ENCODE peak calls at places on chromosomes 12 and 14, in six cellular contexts. N, V, T, Y, R and S are unnamed samples.

GRCh38 chr12:2756756-2757155 is 38.0 kb upstream of the FKBP4 start:
- DNase-seq in R (no peak), V (no peak), N (peak), T (no peak), Y (no peak), S (no peak)

GRCh38 chr14:69780952-69781351 is 14.0 kb downstream of the SRSF5 start:
- DNase-seq in R (no peak), T (no peak), Y (no peak), N (no peak), V (no peak), S (no peak)

GRCh38 chr12:125331342-125332052 is 266.3 kb downstream of the AACS start:
- DNase-seq in N (peak), R (peak), T (no peak), V (no peak), Y (peak), S (no peak)

GRCh38 chr12:92094751-92095161 is 50.9 kb downstream of the BTG1 start:
- DNase-seq in V (no peak), R (no peak), T (no peak), N (peak), Y (peak), S (no peak)

GRCh38 chr12:53670308-53670707 is 5.6 kb downstream of the ATP5MC2 start:
- DNase-seq in T (no peak), R (no peak), N (no peak), Y (no peak), V (no peak), S (no peak)

GRCh38 chr12:32889073-32889760 is 7.4 kb downstream of the PKP2 start:
- DNase-seq in R (no peak), Y (peak), N (no peak), T (no peak), V (no peak), S (no peak)

GRCh38 chr12:40794087-40794486 is 101.8 kb downstream of the CNTN1 start:
- DNase-seq in T (no peak), N (no peak), Y (no peak), V (no peak), R (no peak), S (no peak)

GRCh38 chr14:70186826-70187483 is 1.8 kb downstream of the SLC8A3 start:
- DNase-seq in R (peak), N (peak), V (no peak), T (no peak), Y (no peak), S (peak)

GRCh38 chr12:27425306-27425705 is 21.2 kb upstream of the SMCO2 start:
- DNase-seq in Y (no peak), V (no peak), T (no peak), N (no peak), R (no peak), S (no peak)

GRCh38 chr12:130702966-130703732 is 12.9 kb downstream of the RIMBP2 start:
- DNase-seq in V (no peak), N (no peak), R (no peak), T (no peak), Y (no peak), S (no peak)

GRCh38 chr12:109715310-109716091 is 1.9 kb downstream of the FAM222A start:
- DNase-seq in N (peak), T (no peak), V (no peak), Y (no peak), R (no peak), S (no peak)

GRCh38 chr14:105499256-105500035 is 8.4 kb downstream of the TEDC1 start:
- DNase-seq in V (no peak), Y (no peak), T (no peak), N (no peak), R (no peak), S (no peak)

GRCh38 chr14:71190691-71191090 is 283.4 kb downstream of the PCNX1 start:
- DNase-seq in R (no peak), N (no peak), V (no peak), Y (no peak), T (no peak), S (no peak)

GRCh38 chr12:41724216-41724615 is 420.5 kb downstream of the GXYLT1 start:
- DNase-seq in T (no peak), Y (peak), R (no peak), V (no peak), N (no peak), S (no peak)

GRCh38 chr14:61460853-61461611 is 139.7 kb downstream of the PRKCH start:
- DNase-seq in N (no peak), T (no peak), R (no peak), Y (peak), V (no peak), S (no peak)

GRCh38 chr12:121089031-121089812 is 43.5 kb upstream of the P2RX7 start:
- DNase-seq in Y (no peak), N (peak), R (no peak), V (no peak), T (no peak), S (no peak)

GRCh38 chr12:120847392-120848157 is 56.6 kb downstream of the SPPL3 start:
- DNase-seq in Y (no peak), T (no peak), R (no peak), V (no peak), N (no peak), S (no peak)

GRCh38 chr14:43900173-43900655 is 606.9 kb downstream of the FSCB start:
- DNase-seq in T (no peak), V (no peak), Y (no peak), N (peak), R (peak), S (no peak)

GRCh38 chr12:91023326-91024004 is 18.7 kb upstream of the EPYC start:
- DNase-seq in T (no peak), V (no peak), N (no peak), R (no peak), Y (peak), S (no peak)

GRCh38 chr12:4117386-4118016 is 156.1 kb upstream of the CCND2 start:
- DNase-seq in Y (no peak), T (no peak), V (no peak), R (no peak), N (no peak), S (no peak)

GRCh38 chr12:54206807-54207206 is 18.0 kb upstream of the SMUG1 start:
- DNase-seq in V (no peak), Y (no peak), R (no peak), T (no peak), N (no peak), S (no peak)

GRCh38 chr12:113422030-113422900 is at the start of gene SDSL:
- DNase-seq in T (peak), V (no peak), Y (peak), R (peak), N (peak), S (peak)

GRCh38 chr12:54762390-54762789 is 91.9 kb upstream of the MUCL1 start:
- DNase-seq in Y (no peak), V (no peak), N (no peak), R (no peak), T (no peak), S (no peak)

GRCh38 chr14:92581966-92582566 is 68.5 kb downstream of the RIN3 start:
- DNase-seq in R (no peak), V (no peak), T (no peak), N (no peak), Y (no peak), S (no peak)

GRCh38 chr12:65853489-65854157 is 29.3 kb downstream of the HMGA2 start:
- DNase-seq in T (no peak), R (peak), Y (no peak), N (no peak), V (no peak), S (no peak)

GRCh38 chr14:89214221-89214965 is 202.6 kb downstream of the FOXN3 start:
- DNase-seq in N (peak), T (no peak), R (peak), Y (peak), V (no peak), S (peak)

GRCh38 chr12:12952036-12952435 is at the start of gene GPRC5D:
- DNase-seq in N (no peak), R (no peak), T (no peak), V (no peak), Y (no peak), S (no peak)

GRCh38 chr12:104569348-104570173 is 112.8 kb downstream of the CHST11 start:
- DNase-seq in N (no peak), T (no peak), V (peak), R (no peak), Y (no peak), S (peak)

GRCh38 chr12:69653703-69654102 is 43.0 kb upstream of the LRRC10 start:
- DNase-seq in Y (peak), V (no peak), N (no peak), R (no peak), T (no peak), S (no peak)

GRCh38 chr14:104421401-104421821 is 158.2 kb upstream of the C14orf180 start:
- DNase-seq in R (no peak), T (no peak), N (no peak), V (no peak), Y (no peak), S (no peak)

GRCh38 chr14:93974833-93975232 is 1.5 kb downstream of the ASB2 start:
- DNase-seq in V (no peak), R (no peak), N (no peak), T (no peak), Y (no peak), S (peak)

GRCh38 chr14:93150227-93151206 is 34.2 kb downstream of the MOAP1 start:
- DNase-seq in R (peak), N (no peak), T (no peak), V (no peak), Y (peak), S (no peak)

GRCh38 chr12:53123578-53124351 is 20.5 kb downstream of the SOAT2 start:
- DNase-seq in V (no peak), Y (no peak), R (no peak), N (no peak), T (no peak), S (no peak)

DNA sequence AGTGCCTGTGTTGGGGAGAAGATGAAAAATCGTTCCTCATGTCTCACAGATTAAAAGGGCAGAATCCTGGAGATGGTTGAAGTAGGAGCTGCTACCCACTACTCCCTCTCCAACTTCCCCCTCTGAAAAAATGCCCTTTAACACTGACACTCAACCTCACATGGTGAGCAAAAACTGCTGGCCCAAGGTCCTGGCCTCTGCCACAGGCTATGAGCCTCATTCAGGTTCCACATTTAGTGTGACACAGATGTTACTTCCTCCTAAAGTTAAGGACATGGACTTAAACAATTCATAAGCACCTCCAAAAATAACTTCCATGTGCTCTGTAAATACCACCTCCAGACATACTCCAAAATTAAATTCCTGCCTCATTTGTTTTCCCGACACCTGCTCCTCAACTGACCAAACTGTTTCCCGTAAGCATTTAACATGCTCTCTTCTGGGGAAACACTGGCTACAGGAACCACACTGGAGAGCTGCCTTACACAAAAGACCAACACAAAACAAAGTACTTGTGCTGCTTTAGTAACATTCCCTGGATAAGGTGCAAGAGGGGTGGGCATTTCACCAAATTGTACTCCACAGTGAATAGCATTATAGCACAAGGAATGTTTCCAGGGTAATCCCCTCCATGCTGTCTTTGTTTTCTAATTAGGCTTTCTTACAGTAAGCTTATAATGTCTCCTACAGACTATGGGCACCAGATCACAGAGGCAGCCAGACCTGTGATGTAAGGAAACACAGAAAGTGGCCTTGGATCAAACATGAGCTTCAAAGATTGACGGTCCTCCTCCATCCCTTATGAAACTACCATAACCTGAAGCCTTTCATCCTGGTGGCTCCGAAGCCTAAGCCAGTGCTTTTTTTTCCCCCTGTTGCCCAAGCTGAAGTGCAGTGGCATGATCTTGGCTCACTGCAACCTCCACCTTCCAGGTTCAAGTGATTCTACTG is 57.0 kb downstream of the PHLDA1 start:
- DNase-seq in T (no peak), N (no peak), V (no peak), Y (no peak), R (no peak), S (no peak)
- H3K27ac ChIP-seq in T (no peak), N (no peak), V (no peak), Y (no peak), R (peak), S (peak)

GRCh38 chr12:50276068-50276467 is 7.3 kb downstream of the LIMA1 start:
- DNase-seq in Y (no peak), N (no peak), T (no peak), R (no peak), V (no peak), S (no peak)
- H3K27ac ChIP-seq in Y (no peak), N (no peak), T (peak), R (peak), V (no peak), S (peak)

GRCh38 chr12:21656931-21657335 is 709 bp downstream of the LDHB start:
- DNase-seq in T (peak), N (peak), Y (peak), R (peak), V (peak), S (no peak)
- H3K27ac ChIP-seq in T (peak), N (peak), Y (peak), R (peak), V (peak), S (peak)

DNA sequence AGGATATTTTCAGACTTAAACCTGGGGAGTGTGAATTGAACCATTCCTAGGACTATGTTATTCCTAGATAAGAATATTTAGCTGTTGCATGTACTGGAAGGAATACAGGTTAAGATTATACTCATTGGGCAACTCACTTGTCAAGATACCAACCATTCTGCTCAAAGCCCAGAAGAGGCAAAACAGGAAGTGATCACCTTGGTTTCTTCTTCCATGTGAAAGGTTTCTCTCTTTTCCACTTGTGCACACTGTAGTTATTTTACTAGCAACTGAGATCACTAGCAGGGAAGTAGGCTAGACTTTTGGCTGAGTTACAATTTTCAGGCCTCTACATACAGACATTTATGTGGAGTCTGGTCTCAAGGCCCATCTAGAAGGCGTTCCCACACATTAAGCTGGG is 83.8 kb upstream of the FERMT2 start:
- DNase-seq in T (no peak), N (no peak), R (no peak), V (no peak), Y (no peak), S (no peak)
- H3K27ac ChIP-seq in T (no peak), N (no peak), R (no peak), V (no peak), Y (no peak), S (no peak)

DNA sequence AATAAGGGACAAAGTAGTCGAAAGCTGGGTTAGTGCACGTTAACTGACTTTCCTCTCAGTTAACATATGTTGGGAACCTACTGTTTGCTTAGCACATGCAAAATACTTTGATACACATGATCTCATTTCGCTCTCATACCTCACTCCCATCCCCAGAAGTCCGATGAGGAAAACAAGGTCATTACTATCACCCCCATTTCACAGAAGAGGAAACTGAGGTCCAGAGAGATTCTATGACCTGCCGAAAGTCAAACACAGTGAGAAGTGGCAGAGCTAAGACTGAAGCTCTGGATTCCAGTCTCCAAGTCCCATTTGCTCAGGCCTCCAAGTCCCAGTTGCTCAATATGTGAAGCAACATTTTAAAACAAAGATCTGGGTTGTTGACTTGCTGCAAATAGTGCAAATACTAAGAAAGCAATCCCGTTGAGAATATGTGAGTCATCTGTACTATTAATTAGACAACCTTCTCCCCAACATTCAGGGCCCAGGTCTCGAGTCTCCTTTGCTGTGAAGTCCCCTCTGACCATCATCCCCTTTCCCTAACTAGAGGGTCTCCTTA is 170.6 kb upstream of the PWP1 start:
- DNase-seq in R (no peak), T (no peak), Y (peak), N (no peak), V (no peak), S (no peak)
- H3K27ac ChIP-seq in R (no peak), T (no peak), Y (peak), N (no peak), V (no peak), S (no peak)